ENCODE peak calls at places on chromosomes 4 and X, in five cellular contexts. U is mesenchymal stem cell, K is H1, C is H9, S is trophoblast cell. T is an unnamed sample.

GRCh38 chr4:30461218-30461617 is 259.0 kb upstream of the PCDH7 start:
- DNase-seq in U (no peak), K (no peak), C (peak), S (no peak), T (no peak)

GRCh38 chr4:121484633-121485032 is 103.8 kb upstream of the QRFPR start:
- DNase-seq in U (peak), K (no peak), C (peak), S (peak), T (peak)

GRCh38 chr4:152118108-152118507 is 357.3 kb upstream of the GATB start:
- DNase-seq in U (no peak), K (no peak), C (no peak), S (no peak), T (no peak)

GRCh38 chr4:8602686-8603430 is 10.3 kb downstream of the CPZ start:
- DNase-seq in U (no peak), K (no peak), C (no peak), S (no peak), T (no peak)

GRCh38 chr4:4541040-4541631 is 712 bp downstream of the STX18 start:
- DNase-seq in U (peak), K (no peak), C (no peak), S (peak), T (no peak)

GRCh38 chr4:138114434-138114833 is 127.7 kb downstream of the SLC7A11 start:
- DNase-seq in U (peak), K (no peak), C (no peak), S (no peak), T (no peak)

GRCh38 chr4:101807351-101807750 is 16.8 kb downstream of the BANK1 start:
- DNase-seq in U (no peak), K (no peak), C (no peak), S (no peak), T (no peak)

GRCh38 chr4:98027827-98028226 is 115.4 kb downstream of the STPG2 start:
- DNase-seq in U (no peak), K (no peak), C (no peak), S (peak), T (no peak)

GRCh38 chr4:187073820-187074219 is 350.2 kb upstream of the FAT1 start:
- DNase-seq in U (no peak), K (no peak), C (no peak), S (no peak), T (no peak)

GRCh38 chr4:106369456-106370060 is 980 bp upstream of the GIMD1 start:
- DNase-seq in U (peak), K (no peak), C (peak), S (peak), T (peak)

GRCh38 chrX:69150294-69150960 is 14.8 kb downstream of the PJA1 start:
- DNase-seq in U (no peak), K (no peak), C (no peak), S (peak), T (no peak)

GRCh38 chr4:76457885-76458284 is 22.9 kb downstream of the SHROOM3 start:
- DNase-seq in U (peak), K (no peak), C (peak), S (peak), T (no peak)
- H3K27ac ChIP-seq in U (peak), K (no peak), C (peak), S (peak), T (peak)

DNA sequence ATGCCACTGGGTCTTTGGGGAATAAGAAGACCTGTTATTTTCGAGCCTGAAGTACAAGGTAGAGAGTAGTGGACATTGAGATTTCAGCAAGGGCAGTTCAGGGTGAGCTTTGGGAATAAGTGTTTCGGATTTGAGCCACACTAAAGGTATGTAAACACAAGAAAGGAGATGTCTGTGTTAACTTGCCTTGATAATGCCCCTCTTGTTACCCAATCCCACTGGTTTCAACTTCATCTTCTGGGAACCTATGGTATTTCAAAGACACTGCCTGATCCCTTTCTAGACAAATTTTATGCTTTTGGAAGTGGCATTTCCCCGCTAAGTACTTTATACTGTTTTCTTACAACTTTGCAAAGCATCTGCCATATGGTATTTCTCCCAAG is 79.4 kb downstream of the SLC9A6 start:
- DNase-seq in U (peak), K (no peak), C (no peak), S (no peak), T (no peak)
- H2BK12ac ChIP-seq in U (no peak), K (no peak), C (no peak), S (no peak), T (no peak)

DNA sequence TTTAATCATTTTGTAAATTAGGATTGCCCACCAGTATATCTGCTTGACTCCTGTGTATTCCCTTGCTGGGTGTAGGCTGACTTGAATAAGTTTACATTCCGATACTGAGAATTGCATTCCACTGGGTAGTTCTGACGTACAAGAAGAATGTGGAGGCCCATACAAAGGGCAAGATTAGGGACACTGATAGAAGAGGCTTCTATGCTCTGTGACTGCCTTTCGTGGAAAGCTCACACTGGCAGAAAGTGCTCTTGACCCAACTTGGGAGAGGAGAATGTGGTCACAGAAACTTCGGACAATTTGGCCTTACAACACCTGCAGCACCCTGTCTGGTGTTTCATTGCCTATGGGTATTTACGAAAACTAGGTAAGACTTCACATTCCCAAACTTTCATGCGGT is 126.3 kb downstream of the RAPGEF2 start:
- DNase-seq in U (peak), K (no peak), C (no peak), S (peak), T (peak)
- H4K8ac ChIP-seq in U (no peak), K (no peak), C (no peak), S (no peak), T (no peak)

DNA sequence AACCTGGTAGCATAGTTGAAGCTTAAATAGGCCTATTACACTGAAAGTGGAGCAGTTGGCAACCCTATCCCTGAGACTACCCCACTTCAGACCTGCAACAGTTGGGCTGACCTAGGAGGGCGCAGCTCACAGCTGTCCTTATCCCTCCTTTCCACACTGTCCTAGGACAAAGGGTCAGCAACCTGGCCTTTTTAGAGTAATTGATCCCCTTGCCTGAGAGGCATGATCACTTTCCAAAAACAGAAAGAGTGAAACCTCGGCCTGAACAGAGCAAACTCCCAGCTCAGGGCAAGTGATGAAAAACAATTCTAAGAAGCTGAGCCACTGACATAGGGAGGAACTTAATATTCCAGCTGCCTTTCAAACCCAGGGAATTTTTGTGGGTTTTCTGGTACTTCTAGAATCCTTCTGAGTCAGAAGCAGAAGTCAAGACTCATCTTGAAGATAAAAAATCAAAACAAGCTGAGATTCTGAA is 94.9 kb upstream of the MYOZ2 start:
- DNase-seq in U (peak), K (no peak), C (peak), S (peak), T (no peak)
- H3K27ac ChIP-seq in U (peak), K (no peak), C (no peak), S (peak), T (no peak)

T was measured in neuronal stem cell.